ENCODE peak calls at places on chromosomes 2 and 18, in nine cellular contexts. K is stromal cell of bone marrow; P is neural crest cell; W is CD8-positive, alpha-beta memory T cell; E is nephron progenitor cell; C is small intestine; Y is T-cell; M is cardiac fibroblast; Q is posterior cingulate gyrus. T is an unnamed sample.

GRCh38 chr18:48904847-48905394 is 45.8 kb downstream of the SMAD7 start:
- DNase-seq in K (no peak), W (no peak), Q (no peak), Y (no peak), P (no peak), C (no peak), M (no peak), E (no peak), T (no peak)

GRCh38 chr2:215338883-215339679 is 27.2 kb downstream of the ATIC start:
- DNase-seq in C (peak; percentile 40), Y (no peak), E (no peak), Q (no peak), M (no peak), K (no peak), W (no peak), P (no peak), T (no peak)

GRCh38 chr18:3250237-3251107 is 2.9 kb downstream of the MYL12A start:
- DNase-seq in C (peak; percentile 41), E (no peak), M (peak; percentile 85), W (no peak), Y (no peak), P (no peak), Q (no peak), K (no peak), T (peak; percentile 5)

GRCh38 chr2:10515887-10516286 is 67.8 kb upstream of the ODC1 start:
- DNase-seq in Q (no peak), K (no peak), Y (no peak), E (no peak), M (no peak), W (no peak), C (no peak), P (no peak), T (no peak)

GRCh38 chr18:8548186-8548585 is 61.1 kb upstream of the RAB12 start:
- DNase-seq in C (no peak), E (no peak), M (peak; percentile 19), Q (no peak), P (no peak), Y (no peak), W (no peak), K (peak; percentile 19), T (no peak)

GRCh38 chr2:215361876-215362561 is 50.2 kb downstream of the ATIC start:
- DNase-seq in E (no peak), K (no peak), M (peak; percentile 48), W (no peak), Q (no peak), Y (no peak), C (no peak), P (no peak), T (no peak)

GRCh38 chr2:96856776-96857673 is 791 bp downstream of the ANKRD39 start:
- DNase-seq in M (no peak), K (no peak), W (no peak), E (no peak), P (no peak), Q (no peak), Y (no peak), C (peak; percentile 44), T (peak; percentile 58)

GRCh38 chr18:46590103-46590502 is 66.9 kb downstream of the LOXHD1 start:
- DNase-seq in W (no peak), M (no peak), Q (no peak), Y (no peak), K (no peak), P (no peak), E (no peak), C (no peak), T (no peak)

GRCh38 chr18:6546229-6546628 is 131.5 kb upstream of the L3MBTL4 start:
- DNase-seq in Y (no peak), W (no peak), K (peak; percentile 84), Q (no peak), E (no peak), M (peak; percentile 16), P (no peak), C (no peak), T (no peak)

GRCh38 chr18:76450912-76451421 is 44.1 kb downstream of the ZNF516 start:
- DNase-seq in C (peak; percentile 59), Y (no peak), W (no peak), Q (no peak), M (peak; percentile 77), E (peak; percentile 75), K (peak; percentile 53), P (no peak), T (peak; percentile 57)

GRCh38 chr2:72932045-72932444 is 14.7 kb downstream of the EMX1 start:
- DNase-seq in Q (no peak), M (peak; percentile 28), P (no peak), W (no peak), E (no peak), Y (no peak), K (no peak), C (no peak), T (no peak)

GRCh38 chr2:37877457-37878315 is 47.4 kb upstream of the RMDN2 start:
- DNase-seq in Q (no peak), E (peak; percentile 29), W (no peak), Y (no peak), C (peak; percentile 71), M (peak; percentile 74), K (no peak), P (no peak), T (peak; percentile 60)

GRCh38 chr2:195656859-195657633 is at the start of gene SLC39A10:
- DNase-seq in C (peak; percentile 98), P (peak; percentile 98), M (peak; percentile 98), E (peak; percentile 94), Y (peak; percentile 98), Q (peak; percentile 97), K (peak; percentile 96), W (peak; percentile 92), T (peak; percentile 98)

GRCh38 chr18:12637901-12638633 is 19.8 kb downstream of the SPIRE1 start:
- DNase-seq in C (no peak), P (no peak), W (no peak), Y (no peak), E (no peak), M (peak; percentile 58), K (no peak), Q (no peak), T (no peak)

GRCh38 chr18:36828157-36828629 is 609 bp downstream of the TPGS2 start:
- DNase-seq in M (peak; percentile 73), E (no peak), W (peak; percentile 3), C (peak; percentile 43), K (no peak), Q (no peak), P (peak; percentile 13), Y (peak; percentile 2), T (peak; percentile 58)

GRCh38 chr2:173216668-173217067 is 138.0 kb upstream of the CDCA7 start:
- DNase-seq in M (no peak), P (no peak), Q (no peak), C (no peak), Y (no peak), W (no peak), K (no peak), E (no peak), T (no peak)

GRCh38 chr2:173590278-173590811 is 235.7 kb downstream of the CDCA7 start:
- DNase-seq in C (peak; percentile 71), W (no peak), Y (no peak), M (peak; percentile 82), E (no peak), Q (no peak), P (no peak), K (peak; percentile 96), T (peak; percentile 20)

GRCh38 chr2:116148361-116148760 is 1666.1 kb upstream of the DDX18 start:
- DNase-seq in E (no peak), Y (no peak), K (no peak), M (no peak), W (no peak), C (no peak), P (no peak), Q (no peak), T (no peak)

GRCh38 chr18:39406941-39407340 is 1841.3 kb upstream of the CELF4 start:
- DNase-seq in W (no peak), Y (no peak), C (peak; percentile 15), M (no peak), E (no peak), P (no peak), K (no peak), Q (no peak), T (no peak)

GRCh38 chr2:213980883-213981282 is 430.0 kb upstream of the VWC2L start:
- DNase-seq in C (no peak), Q (no peak), W (no peak), P (no peak), M (peak; percentile 41), K (no peak), Y (no peak), E (no peak), T (no peak)

GRCh38 chr2:16568998-16569397 is 96.6 kb downstream of the CYRIA start:
- DNase-seq in E (peak; percentile 44), Q (no peak), P (no peak), W (no peak), C (no peak), K (no peak), M (no peak), Y (no peak), T (no peak)

GRCh38 chr2:191514613-191515012 is 163.3 kb upstream of the NABP1 start:
- DNase-seq in M (no peak), W (no peak), E (no peak), Q (no peak), K (no peak), Y (no peak), P (no peak), C (no peak), T (no peak)

GRCh38 chr18:75204262-75204977 is 4.5 kb downstream of the PTGR3 start:
- DNase-seq in Y (no peak), K (no peak), Q (no peak), E (peak; percentile 73), W (no peak), P (no peak), C (no peak), M (peak; percentile 36), T (peak; percentile 55)

GRCh38 chr2:179071810-179072355 is 21.9 kb upstream of the CCDC141 start:
- DNase-seq in E (no peak), M (no peak), W (no peak), Y (no peak), K (no peak), C (no peak), Q (no peak), P (no peak), T (no peak)